ENCODE peak calls at places on chromosomes 6 and 20, in six cellular contexts. L, D, C, U, H and G are unnamed samples.

GRCh38 chr20:4830212-4830607 is 108.5 kb downstream of the PRND start:
- DNase-seq in L (no peak), H (no peak), U (no peak), D (no peak), C (no peak), G (no peak)

GRCh38 chr6:77876300-77876699 is 223.5 kb downstream of the MEI4 start:
- DNase-seq in H (no peak), C (peak; percentile 16), U (peak; percentile 61), D (no peak), L (no peak), G (no peak)

GRCh38 chr6:118982256-118982911 is 47.4 kb upstream of the MCM9 start:
- DNase-seq in C (no peak), D (no peak), H (no peak), L (no peak), U (no peak), G (no peak)

GRCh38 chr6:25670793-25671513 is 18.9 kb downstream of the SCGN start:
- DNase-seq in L (no peak), H (peak; percentile 34), U (peak; percentile 54), D (no peak), C (no peak), G (no peak)

GRCh38 chr20:43541214-43541613 is 17.6 kb upstream of the SGK2 start:
- DNase-seq in D (peak; percentile 11), H (no peak), U (peak; percentile 65), C (no peak), L (no peak), G (no peak)

GRCh38 chr6:114707081-114707480 is 364.3 kb upstream of the HS3ST5 start:
- DNase-seq in U (no peak), H (no peak), L (no peak), D (no peak), C (no peak), G (no peak)

GRCh38 chr20:15673206-15673605 is 900.0 kb downstream of the KIF16B start:
- DNase-seq in H (no peak), C (peak; percentile 12), L (no peak), D (peak; percentile 84), U (peak; percentile 53), G (no peak)

GRCh38 chr6:5665173-5665572 is 341.6 kb downstream of the NRN1 start:
- DNase-seq in H (no peak), D (no peak), C (no peak), U (no peak), L (peak; percentile 81), G (no peak)

GRCh38 chr6:11852061-11852619 is 73.5 kb upstream of the ADTRP start:
- DNase-seq in C (no peak), D (no peak), U (no peak), L (no peak), H (no peak), G (no peak)

GRCh38 chr6:144131248-144131709 is 19.0 kb upstream of the STX11 start:
- DNase-seq in D (peak; percentile 43), L (no peak), U (peak; percentile 80), C (peak; percentile 38), H (peak; percentile 47), G (no peak)

GRCh38 chr6:100695445-100695844 is 185.7 kb downstream of the ASCC3 start:
- DNase-seq in H (no peak), L (no peak), C (no peak), U (no peak), D (no peak), G (no peak)

GRCh38 chr6:29974901-29975560 is 32.7 kb downstream of the HLA-A start:
- DNase-seq in H (no peak), U (no peak), D (no peak), L (no peak), C (no peak), G (no peak)

GRCh38 chr20:20206788-20207187 is 154.5 kb downstream of the CFAP61 start:
- DNase-seq in C (no peak), H (no peak), U (no peak), L (no peak), D (no peak), G (no peak)

GRCh38 chr20:43404880-43405279 is 52.8 kb upstream of the SRSF6 start:
- DNase-seq in L (peak; percentile 2), C (no peak), D (no peak), H (peak; percentile 23), U (peak; percentile 25), G (no peak)

GRCh38 chr6:160882741-160883340 is 108.7 kb upstream of the MAP3K4 start:
- DNase-seq in L (no peak), U (peak; percentile 16), D (peak; percentile 2), C (peak; percentile 1), H (no peak), G (no peak)

DNA sequence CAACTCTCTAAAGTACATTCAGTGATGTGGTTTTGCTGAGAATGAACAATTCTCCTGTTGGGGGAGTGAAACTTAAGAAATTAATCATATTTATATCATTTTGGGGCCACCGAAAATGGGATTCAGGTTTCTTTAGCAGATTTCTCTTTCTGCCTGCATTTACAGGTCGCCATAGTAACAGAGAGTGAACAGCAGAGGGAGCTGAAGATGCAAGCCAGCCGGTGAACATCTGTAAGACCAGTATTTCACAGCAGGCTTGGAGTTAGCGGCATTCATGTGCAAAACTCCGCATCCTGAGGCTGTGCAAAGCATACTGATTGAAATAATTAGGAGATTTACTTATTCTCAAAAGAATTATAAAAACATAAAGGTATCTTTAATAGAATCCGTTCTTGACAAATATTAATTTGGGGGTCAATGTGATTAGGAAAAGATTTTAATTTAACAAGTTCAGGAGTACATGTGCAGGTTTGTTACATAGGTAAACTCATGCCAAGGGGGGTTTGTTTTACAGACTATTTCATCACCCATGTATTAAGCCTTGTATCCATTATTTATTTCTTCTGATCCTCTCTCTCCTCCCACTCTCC is 17.9 kb upstream of the HSF2 start:
- DNase-seq in H (peak; percentile 68), U (peak; percentile 48), D (peak; percentile 44), L (peak; percentile 67), C (peak; percentile 74), G (peak; percentile 41)
- TF ChIP-seq CTCF in H (peak; percentile 57), U (peak; percentile 70), D (peak; percentile 79), L (peak; percentile 84), C (peak; percentile 88), G (peak; percentile 78)

GRCh38 chr20:36304786-36305495 is 1.2 kb upstream of the DLGAP4 start:
- DNase-seq in D (no peak), U (no peak), L (no peak), H (no peak), C (no peak), G (no peak)
- TF ChIP-seq CTCF in D (no peak), U (no peak), L (no peak), H (no peak), C (no peak), G (no peak)

DNA sequence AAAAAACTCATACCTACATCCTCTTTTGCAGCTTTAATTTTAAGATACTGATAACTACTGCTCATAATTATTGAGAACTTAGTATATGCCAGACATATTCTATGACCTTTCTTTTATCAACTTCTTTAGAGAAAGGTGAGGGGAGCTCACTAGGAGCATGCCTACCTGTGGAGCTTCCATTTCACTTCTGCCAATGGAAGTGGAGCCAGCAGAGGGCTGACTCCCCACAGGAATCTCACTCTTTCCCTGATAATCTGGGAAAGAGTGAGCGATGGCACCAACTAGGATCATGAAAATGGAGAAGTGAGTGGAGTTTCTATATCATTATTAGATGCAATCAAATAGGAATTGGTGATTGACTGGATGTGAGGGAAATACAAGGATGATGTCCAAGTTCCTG is 484.9 kb downstream of the LMBRD1 start:
- DNase-seq in C (no peak), D (no peak), H (no peak), L (no peak), U (no peak), G (no peak)
- TF ChIP-seq CTCF in C (no peak), D (no peak), H (no peak), L (no peak), U (no peak), G (no peak)

DNA sequence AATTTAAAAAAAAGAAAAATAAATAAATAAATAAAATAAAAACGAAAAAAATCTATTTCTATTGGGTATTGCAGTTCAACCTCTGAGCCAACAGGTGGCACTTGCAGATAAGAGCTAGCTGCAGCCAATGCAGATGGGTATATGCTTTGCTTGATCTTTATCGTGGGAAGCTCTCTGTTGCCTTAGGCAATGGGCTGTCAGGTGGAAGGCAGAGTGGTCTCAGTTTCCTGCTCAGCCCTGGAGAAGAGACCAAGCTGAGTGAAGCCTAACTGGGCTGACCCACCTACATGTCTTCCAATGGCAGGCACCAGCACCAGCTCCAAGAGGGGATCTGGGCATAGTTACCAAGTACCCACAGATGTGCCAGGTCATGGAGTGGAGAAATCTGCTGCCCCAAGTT is 95.0 kb downstream of the AK9 start:
- DNase-seq in L (peak; percentile 12), U (peak; percentile 12), D (peak; percentile 27), C (peak; percentile 44), H (peak; percentile 18), G (no peak)
- TF ChIP-seq CTCF in L (peak; percentile 51), U (peak; percentile 30), D (peak; percentile 62), C (peak; percentile 76), H (peak; percentile 51), G (peak; percentile 56)

GRCh38 chr20:23078994-23079364 is 7.1 kb downstream of the CD93 start:
- DNase-seq in L (no peak), U (no peak), D (no peak), C (no peak), H (no peak), G (no peak)
- TF ChIP-seq CTCF in L (peak; percentile 36), U (no peak), D (no peak), C (peak; percentile 50), H (peak; percentile 31), G (peak; percentile 53)

GRCh38 chr6:33779305-33779704 is 9.6 kb downstream of the LEMD2 start:
- DNase-seq in C (no peak), D (no peak), U (no peak), L (peak; percentile 15), H (no peak), G (no peak)
- TF ChIP-seq CTCF in C (peak; percentile 37), D (no peak), U (no peak), L (no peak), H (no peak), G (peak; percentile 44)